ENCODE peak calls at places on chromosomes 11 and 22, in ten cellular contexts. N is suprapubic skin, X is upper lobe of left lung, D is A549, M is stomach, L is tibial nerve, A is ovary, K is sigmoid colon, P is GM12878, G is K562. H is an unnamed sample.

GRCh38 chr11:123212406-123212805 is 17.4 kb upstream of the CLMP start:
- DNase-seq in N (no peak), X (no peak), D (no peak), M (no peak), L (no peak), A (no peak), K (no peak), P (no peak), G (no peak), H (no peak)

GRCh38 chr11:78424334-78425270 is 7.0 kb upstream of the GAB2 start:
- DNase-seq in N (no peak), X (no peak), D (no peak), M (no peak), L (no peak), A (no peak), K (no peak), P (peak), G (no peak), H (no peak)

GRCh38 chr11:121534131-121535093 is 81.6 kb upstream of the SORL1-AS1 start:
- DNase-seq in N (no peak), X (no peak), D (no peak), M (peak), L (no peak), A (peak), K (no peak), P (no peak), G (no peak), H (no peak)

GRCh38 chr11:61912530-61912898 is 4.9 kb downstream of the RAB3IL1 start:
- DNase-seq in N (peak), X (no peak), D (no peak), M (no peak), L (peak), A (no peak), K (peak), P (no peak), G (no peak), H (no peak)

GRCh38 chr22:17366830-17367229 is 2.4 kb upstream of the CECR2 start:
- DNase-seq in N (no peak), X (peak), D (peak), M (no peak), L (no peak), A (peak), K (peak), P (no peak), G (peak), H (peak)

GRCh38 chr11:76185931-76186401 is 20.3 kb downstream of the WNT11 start:
- DNase-seq in N (peak), X (no peak), D (no peak), M (no peak), L (peak), A (peak), K (no peak), P (no peak), G (no peak), H (no peak)

GRCh38 chr11:74949748-74950127 is 672 bp downstream of the SPCS2 start:
- DNase-seq in N (no peak), X (no peak), D (peak), M (no peak), L (no peak), A (no peak), K (no peak), P (no peak), G (peak), H (no peak)

GRCh38 chr22:29231971-29232959 is 26.6 kb downstream of the EMID1 start:
- DNase-seq in N (peak), X (peak), D (no peak), M (peak), L (no peak), A (peak), K (peak), P (no peak), G (no peak), H (no peak)

GRCh38 chr11:135002236-135002635 is 590.2 kb upstream of the B3GAT1 start:
- DNase-seq in N (no peak), X (no peak), D (no peak), M (no peak), L (no peak), A (no peak), K (no peak), P (no peak), G (no peak), H (no peak)

GRCh38 chr22:49233507-49234100 is 594.1 kb downstream of the BRD1 start:
- DNase-seq in N (peak), X (no peak), D (no peak), M (no peak), L (no peak), A (no peak), K (no peak), P (no peak), G (no peak), H (no peak)

GRCh38 chr22:41915035-41915782 is at the start of gene SHISA8:
- DNase-seq in N (no peak), X (peak), D (no peak), M (peak), L (peak), A (peak), K (no peak), P (no peak), G (no peak), H (peak)

GRCh38 chr22:36565686-36566085 is 36.7 kb upstream of the EIF3D start:
- DNase-seq in N (no peak), X (no peak), D (no peak), M (no peak), L (no peak), A (no peak), K (no peak), P (no peak), G (no peak), H (no peak)

GRCh38 chr11:104127828-104128227 is 36.1 kb downstream of the PDGFD start:
- DNase-seq in N (no peak), X (no peak), D (no peak), M (no peak), L (no peak), A (no peak), K (no peak), P (no peak), G (no peak), H (no peak)

GRCh38 chr11:76680517-76681425 is 10.2 kb upstream of the LRRC32 start:
- DNase-seq in N (peak), X (peak), D (peak), M (peak), L (peak), A (peak), K (peak), P (no peak), G (peak), H (peak)

GRCh38 chr11:46006418-46007070 is 84.1 kb downstream of the LARGE2 start:
- DNase-seq in N (no peak), X (no peak), D (peak), M (no peak), L (no peak), A (no peak), K (no peak), P (peak), G (peak), H (no peak)

GRCh38 chr11:71977743-71978418 is 20.8 kb upstream of the IL18BP start:
- DNase-seq in N (no peak), X (no peak), D (peak), M (peak), L (no peak), A (no peak), K (peak), P (peak), G (peak), H (peak)

GRCh38 chr11:75815345-75815983 is 454 bp downstream of the UVRAG start:
- DNase-seq in N (peak), X (no peak), D (peak), M (peak), L (no peak), A (no peak), K (peak), P (no peak), G (no peak), H (peak)

DNA sequence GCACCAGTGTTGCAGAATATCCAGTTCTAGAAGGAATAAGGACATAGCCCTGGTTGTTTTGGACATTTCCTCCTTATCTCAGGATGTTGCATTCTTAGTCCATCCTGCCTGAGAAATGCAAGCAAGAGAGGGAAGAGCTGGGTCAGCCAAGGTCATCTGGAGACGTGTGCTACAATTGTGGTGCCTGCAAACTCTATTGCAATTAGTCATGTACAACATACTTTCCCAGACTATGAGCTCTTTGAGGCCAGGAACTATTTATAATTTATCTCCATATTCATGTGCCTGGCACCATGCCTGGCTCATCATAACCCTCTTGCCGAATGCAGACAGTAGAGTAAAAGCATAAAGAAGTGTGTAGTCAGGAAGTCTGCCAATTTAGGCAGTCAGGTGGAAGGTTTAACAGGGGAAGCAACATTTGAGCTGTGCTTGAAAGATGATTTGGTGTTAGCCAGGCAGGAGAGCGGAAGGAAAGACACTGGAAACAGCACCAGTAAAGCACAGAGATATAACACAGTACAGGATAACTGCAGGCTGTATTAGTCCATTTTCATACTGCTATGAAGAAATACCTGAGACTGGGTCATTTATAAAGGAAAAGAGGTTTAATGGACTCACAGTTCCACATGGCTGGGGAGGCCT is 129.4 kb upstream of the PAX6 start:
- DNase-seq in N (no peak), X (no peak), D (no peak), M (no peak), L (no peak), A (no peak), K (no peak), P (no peak), G (no peak), H (no peak)
- TF ChIP-seq EP300 in N (no peak), X (no peak), D (no peak), M (no peak), L (no peak), A (no peak), K (no peak), P (no peak), G (no peak), H (no peak)

GRCh38 chr22:21626735-21627469 is 2.9 kb downstream of the YDJC start:
- DNase-seq in N (no peak), X (no peak), D (no peak), M (no peak), L (no peak), A (no peak), K (no peak), P (no peak), G (no peak), H (no peak)
- TF ChIP-seq POLR2A in N (no peak), X (no peak), D (no peak), M (no peak), L (no peak), A (no peak), K (no peak), P (peak), G (no peak), H (no peak)

GRCh38 chr22:31210830-31211503 is 1.1 kb upstream of the LIMK2 start:
- DNase-seq in N (peak), X (no peak), D (no peak), M (no peak), L (no peak), A (no peak), K (no peak), P (no peak), G (no peak), H (peak)
- H3K4me3 ChIP-seq in N (no peak), X (no peak), D (no peak), M (no peak), L (no peak), A (no peak), K (no peak), P (no peak), G (no peak), H (no peak)

DNA sequence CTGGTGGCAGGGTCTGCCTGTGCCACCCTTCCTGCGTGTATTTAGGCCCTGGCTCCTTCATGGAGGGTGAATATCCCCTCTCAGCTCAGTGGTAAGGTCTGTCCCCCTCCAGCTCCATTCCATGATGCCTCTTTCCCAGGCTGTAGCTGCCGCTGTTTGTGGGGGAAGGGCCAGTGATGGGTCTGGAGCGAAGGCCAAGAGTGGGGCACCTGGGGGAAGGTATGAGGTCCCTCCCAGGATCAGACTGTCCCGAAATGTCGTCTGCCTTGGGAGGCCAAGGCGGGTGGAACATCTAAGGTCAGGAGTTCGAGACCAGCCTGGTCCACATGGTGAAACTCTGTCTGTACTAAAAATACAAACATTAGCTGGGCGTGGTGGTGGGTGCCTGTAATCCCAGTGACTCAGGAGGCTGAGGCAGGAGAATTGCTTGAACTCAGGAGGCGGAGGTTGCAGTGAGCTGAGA is 1.1 kb downstream of the CD151 start:
- DNase-seq in N (no peak), X (no peak), D (no peak), M (peak), L (no peak), A (no peak), K (no peak), P (no peak), G (no peak), H (peak)
- TF ChIP-seq EP300 in N (no peak), X (no peak), D (no peak), M (no peak), L (no peak), A (no peak), K (no peak), P (no peak), G (no peak), H (no peak)

DNA sequence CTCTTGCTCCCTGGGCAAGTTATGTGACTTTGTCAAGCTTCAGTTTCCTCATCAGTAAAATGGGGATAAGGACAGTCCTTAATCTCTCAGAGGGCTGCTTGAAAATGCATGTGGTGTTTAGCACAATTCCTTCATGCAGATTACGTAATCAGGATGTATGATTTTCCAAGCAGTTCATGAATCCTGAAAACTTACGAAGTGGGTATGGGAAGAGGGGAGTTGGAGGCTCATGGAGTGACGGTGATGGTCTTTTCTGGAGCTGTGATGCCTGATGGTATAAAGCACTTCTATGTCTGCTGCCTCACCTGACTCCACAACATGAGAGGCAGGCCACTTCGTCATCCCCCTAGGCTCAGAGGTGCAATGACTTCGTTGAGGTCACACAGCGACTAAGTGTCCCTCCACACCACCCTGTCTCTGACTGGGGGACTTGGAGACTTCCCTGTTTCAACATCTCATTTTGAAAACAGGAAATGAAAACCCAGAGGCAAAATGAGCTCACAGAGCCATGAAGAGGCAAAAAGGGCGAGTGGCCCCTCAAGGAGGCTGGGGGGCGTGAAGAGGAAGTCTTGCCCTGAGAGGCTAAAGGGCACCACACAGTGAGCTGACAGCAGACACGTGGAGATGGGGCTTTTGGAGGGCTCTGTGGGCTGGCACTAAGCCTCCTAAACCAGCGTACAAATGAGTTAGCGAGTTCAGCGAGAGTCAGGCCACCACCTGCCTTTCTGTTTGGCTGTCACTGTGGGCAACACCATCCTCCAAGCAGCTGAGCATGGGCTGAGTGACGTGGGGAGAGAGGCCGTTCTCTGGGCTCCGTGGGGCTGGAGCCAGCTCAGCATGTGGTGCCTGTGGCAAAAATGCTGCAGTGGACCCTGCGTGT is 10.1 kb downstream of the MCM5 start:
- DNase-seq in N (no peak), X (no peak), D (no peak), M (no peak), L (no peak), A (no peak), K (no peak), P (peak), G (no peak), H (peak)
- TF ChIP-seq POLR2A in N (no peak), X (no peak), D (no peak), M (no peak), L (no peak), A (no peak), K (no peak), P (peak), G (no peak), H (no peak)

GRCh38 chr11:12009617-12010321 is 1.3 kb upstream of the DKK3 start:
- DNase-seq in N (no peak), X (no peak), D (no peak), M (no peak), L (no peak), A (no peak), K (no peak), P (no peak), G (no peak), H (no peak)
- H3K4me3 ChIP-seq in N (peak), X (peak), D (peak), M (peak), L (peak), A (peak), K (peak), P (no peak), G (no peak), H (no peak)

GRCh38 chr11:17544181-17544622 is at the start of gene USH1C:
- DNase-seq in N (no peak), X (peak), D (peak), M (peak), L (no peak), A (no peak), K (no peak), P (no peak), G (peak), H (peak)
- TF ChIP-seq EP300 in N (no peak), X (no peak), D (no peak), M (no peak), L (no peak), A (no peak), K (no peak), P (no peak), G (no peak), H (no peak)

GRCh38 chr11:1304376-1304775 is 5.1 kb downstream of the TOLLIP start:
- DNase-seq in N (peak), X (peak), D (peak), M (peak), L (no peak), A (no peak), K (no peak), P (no peak), G (no peak), H (peak)
- TF ChIP-seq POLR2A in N (no peak), X (no peak), D (no peak), M (no peak), L (no peak), A (no peak), K (no peak), P (no peak), G (no peak), H (no peak)